ENCODE peak calls at places on chromosomes 12 and 14, in four cellular contexts. Y, V, B and D are unnamed samples.
A peak's percentile ranks its signal among the peaks of the same experiment; 100 is the strongest.

GRCh38 chr12:6699259-6699988 is 1.2 kb downstream of the PIANP start:
- DNase-seq in Y (no peak), V (peak; percentile 19), B (no peak), D (no peak)

GRCh38 chr14:69619007-69619406 is 7.6 kb downstream of the SUSD6 start:
- DNase-seq in Y (no peak), V (no peak), B (no peak), D (peak; percentile 15)

GRCh38 chr14:104262515-104263514 is 124.4 kb downstream of the KIF26A start:
- DNase-seq in B (no peak), Y (no peak), V (no peak), D (no peak)

GRCh38 chr12:14185441-14186192 is 179.9 kb upstream of the ATF7IP start:
- DNase-seq in V (peak; percentile 54), B (peak; percentile 73), Y (no peak), D (peak; percentile 59)

GRCh38 chr14:77131871-77132486 is 9.6 kb downstream of the ZDHHC22 start:
- DNase-seq in V (no peak), Y (no peak), B (no peak), D (no peak)

GRCh38 chr14:106875503-106875902 is 1349.1 kb downstream of the TMEM121 start:
- DNase-seq in V (no peak), Y (no peak), B (no peak), D (no peak)

GRCh38 chr12:95129115-95129514 is 55.7 kb upstream of the NR2C1 start:
- DNase-seq in Y (no peak), V (no peak), B (no peak), D (no peak)

GRCh38 chr12:132672678-132673077 is 14.5 kb downstream of the POLE start:
- DNase-seq in Y (no peak), B (no peak), V (no peak), D (no peak)

GRCh38 chr14:45227566-45227965 is 25.4 kb downstream of the MIS18BP1 start:
- DNase-seq in V (peak; percentile 38), Y (no peak), B (no peak), D (no peak)

GRCh38 chr14:95498622-95499353 is 17.7 kb downstream of the SYNE3 start:
- DNase-seq in Y (no peak), V (peak; percentile 82), B (no peak), D (no peak)

GRCh38 chr12:9669534-9669933 is at the start of gene CLEC2D:
- DNase-seq in V (no peak), Y (no peak), B (no peak), D (no peak)

GRCh38 chr14:63897706-63898105 is 44.9 kb downstream of the SYNE2 start:
- DNase-seq in Y (no peak), B (peak; percentile 62), V (peak; percentile 50), D (no peak)

GRCh38 chr12:19867151-19867550 is 427.9 kb downstream of the AEBP2 start:
- DNase-seq in B (no peak), V (no peak), Y (no peak), D (no peak)

GRCh38 chr12:53624956-53625355 is 1.2 kb downstream of the ATF7 start:
- DNase-seq in B (peak; percentile 26), V (peak; percentile 18), Y (no peak), D (no peak)

GRCh38 chr12:114013601-114014345 is 47.6 kb upstream of the RBM19 start:
- DNase-seq in B (peak; percentile 14), Y (no peak), V (peak; percentile 48), D (no peak)

GRCh38 chr12:102480401-102480800 is at the start of gene IGF1:
- DNase-seq in Y (no peak), V (peak; percentile 54), B (peak; percentile 66), D (no peak)

GRCh38 chr14:70905316-70905715 is 1.9 kb upstream of the PCNX1 start:
- DNase-seq in Y (no peak), B (no peak), V (peak; percentile 90), D (no peak)

GRCh38 chr14:50601405-50601804 is 41.5 kb downstream of the ATL1 start:
- DNase-seq in B (peak; percentile 27), V (no peak), Y (no peak), D (peak; percentile 52)

GRCh38 chr12:103175625-103176024 is 218.2 kb downstream of the ASCL1 start:
- DNase-seq in Y (no peak), V (no peak), B (no peak), D (no peak)

GRCh38 chr14:75323571-75323970 is 44.9 kb downstream of the FOS start:
- DNase-seq in V (peak; percentile 72), Y (no peak), B (no peak), D (peak; percentile 39)

GRCh38 chr12:47328831-47329545 is 249.2 kb upstream of the AMIGO2 start:
- DNase-seq in V (no peak), Y (no peak), B (peak; percentile 41), D (peak; percentile 72)

GRCh38 chr12:64696065-64696741 is 63.0 kb downstream of the GNS start:
- DNase-seq in Y (no peak), V (peak; percentile 52), B (peak; percentile 62), D (peak; percentile 43)

GRCh38 chr12:19284658-19285057 is 154.6 kb upstream of the AEBP2 start:
- DNase-seq in Y (no peak), V (no peak), B (no peak), D (no peak)

GRCh38 chr12:48986720-48987291 is 8.7 kb downstream of the WNT1 start:
- DNase-seq in B (no peak), Y (no peak), V (no peak), D (no peak)

GRCh38 chr14:68372363-68372762 is 420.5 kb downstream of the ZFP36L1 start:
- DNase-seq in B (no peak), V (no peak), Y (no peak), D (no peak)

GRCh38 chr14:104874110-104874531 is 9.1 kb downstream of the CEP170B start:
- DNase-seq in Y (no peak), V (no peak), B (no peak), D (no peak)

GRCh38 chr14:59481407-59482119 is 2.6 kb downstream of the L3HYPDH start:
- DNase-seq in Y (no peak), V (peak; percentile 65), B (peak; percentile 60), D (peak; percentile 49)

GRCh38 chr14:20490563-20490962 is 14.8 kb upstream of the RNASE10 start:
- DNase-seq in V (no peak), Y (no peak), B (no peak), D (no peak)

GRCh38 chr12:121709478-121709890 is 3.1 kb upstream of the TMEM120B start:
- DNase-seq in V (peak; percentile 24), B (peak; percentile 70), Y (peak; percentile 64), D (peak; percentile 85)
- TF ChIP-seq CTCF in V (no peak), B (no peak), Y (peak; percentile 14), D (peak; percentile 35)

DNA sequence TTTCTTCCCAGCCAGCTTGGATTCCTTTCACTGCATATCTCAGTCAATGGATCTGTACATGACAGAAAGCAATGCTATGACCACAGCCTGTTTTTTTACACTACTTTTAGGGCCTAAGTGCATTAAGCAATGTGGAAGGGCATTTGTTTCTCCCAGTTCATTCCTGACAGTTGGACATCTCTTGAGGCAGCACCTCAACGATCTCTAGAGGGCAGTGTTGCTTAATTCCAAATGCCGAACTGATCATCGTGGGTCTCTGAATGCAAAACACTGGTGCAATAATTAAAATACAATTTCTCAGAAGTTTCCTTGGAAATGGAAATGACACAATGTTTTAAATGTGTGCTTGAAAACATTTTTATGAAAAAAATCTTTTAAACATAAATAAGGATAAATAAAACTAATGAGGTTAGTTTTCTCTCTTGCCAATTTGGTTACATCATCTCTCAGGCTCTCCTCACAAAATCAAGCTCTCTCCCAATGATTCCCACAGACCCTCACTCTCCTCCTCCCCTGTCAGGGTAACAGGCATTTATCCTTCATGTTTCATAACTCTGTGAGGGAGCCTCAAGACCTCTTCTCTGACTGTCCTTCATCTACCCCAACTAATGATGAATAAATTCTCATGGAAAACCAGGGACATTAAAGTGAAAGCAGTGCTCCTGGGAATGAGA is 192.4 kb upstream of the SLC16A7 start:
- DNase-seq in Y (peak; percentile 22), B (peak; percentile 83), V (peak; percentile 89), D (peak; percentile 67)
- H3K4me3 ChIP-seq in Y (no peak overlapping the region), B (peak overlapping the region; percentile 24), V (peak overlapping the region; percentile 19), D (no peak overlapping the region)

DNA sequence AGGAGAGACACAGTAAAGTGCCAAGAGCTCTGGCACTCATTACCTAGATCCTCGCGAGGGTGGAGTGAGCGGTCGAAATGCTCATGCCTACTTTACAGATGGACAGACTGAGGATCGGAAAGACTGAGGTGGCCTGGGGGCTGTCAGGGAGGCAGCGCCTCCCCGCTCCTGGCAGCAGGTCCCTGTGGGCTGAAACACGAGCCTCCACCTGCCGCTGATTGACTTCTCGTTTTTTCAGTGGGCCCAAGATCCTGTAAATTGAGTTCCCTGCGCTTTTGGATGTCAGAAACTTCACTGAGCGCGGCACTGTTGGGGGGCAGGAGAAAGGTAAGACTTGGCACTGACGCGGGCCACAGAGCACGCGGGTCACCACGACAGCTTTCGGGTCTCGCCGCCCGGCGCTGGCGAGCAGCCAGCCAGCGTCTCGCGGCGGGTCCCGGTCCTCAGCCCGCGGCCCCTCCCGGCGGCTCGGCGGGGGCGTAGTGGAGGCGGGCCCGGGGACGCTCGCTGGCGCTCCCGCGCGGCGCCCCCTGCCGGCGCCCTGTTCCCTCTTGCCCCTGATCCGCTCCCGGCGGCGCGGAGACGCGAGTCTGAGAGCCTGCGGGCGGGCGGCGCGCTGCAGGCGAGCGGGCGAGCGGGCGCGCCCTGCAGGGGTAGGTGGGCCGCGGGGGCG is 550 bp upstream of the SCN8A start:
- DNase-seq in B (peak; percentile 21), V (peak; percentile 96), Y (no peak), D (peak; percentile 46)
- TF ChIP-seq CTCF in B (peak; percentile 33), V (peak; percentile 35), Y (peak; percentile 37), D (peak; percentile 14)

GRCh38 chr12:45611495-45611894 is 118.0 kb upstream of the ARID2 start:
- DNase-seq in V (no peak), Y (no peak), B (no peak), D (no peak)

GRCh38 chr12:45613306-45613705 is 116.2 kb upstream of the ARID2 start:
- DNase-seq in Y (no peak), B (peak; percentile 47), V (peak; percentile 57), D (peak; percentile 36)

GRCh38 chr12:45612044-45612794 is 117.3 kb upstream of the ARID2 start:
- DNase-seq in Y (no peak), V (peak; percentile 45), B (peak; percentile 29), D (peak; percentile 44)

GRCh38 chr12:45613855-45614254 is 115.7 kb upstream of the ARID2 start:
- DNase-seq in Y (no peak), V (no peak), B (no peak), D (no peak)

DNA sequence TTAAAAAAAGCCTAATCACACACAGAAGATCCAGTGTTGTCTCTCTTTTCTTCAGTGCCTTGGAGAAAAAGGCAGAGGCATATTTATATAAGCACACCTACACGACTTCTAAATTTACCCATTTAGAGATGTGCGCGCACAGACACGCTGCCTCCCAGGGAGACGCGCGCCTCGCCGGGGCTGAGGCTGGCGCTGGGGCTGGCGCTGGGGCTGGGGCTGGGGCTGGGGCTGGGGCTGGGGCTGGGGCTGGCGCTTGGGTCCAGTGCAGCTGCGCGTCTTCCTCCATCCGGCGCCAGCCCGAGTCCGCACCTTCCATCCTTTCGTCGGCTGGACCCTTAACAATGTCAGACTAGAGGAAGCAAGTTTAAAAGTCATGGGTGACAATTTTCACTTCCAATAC is 118.4 kb upstream of the ARID2 start:
- DNase-seq in V (peak; percentile 8), Y (no peak), B (no peak), D (no peak)
- H3K4me3 ChIP-seq in V (no peak overlapping the region), Y (no peak overlapping the region), B (peak overlapping the region; percentile 27), D (no peak overlapping the region)

DNA sequence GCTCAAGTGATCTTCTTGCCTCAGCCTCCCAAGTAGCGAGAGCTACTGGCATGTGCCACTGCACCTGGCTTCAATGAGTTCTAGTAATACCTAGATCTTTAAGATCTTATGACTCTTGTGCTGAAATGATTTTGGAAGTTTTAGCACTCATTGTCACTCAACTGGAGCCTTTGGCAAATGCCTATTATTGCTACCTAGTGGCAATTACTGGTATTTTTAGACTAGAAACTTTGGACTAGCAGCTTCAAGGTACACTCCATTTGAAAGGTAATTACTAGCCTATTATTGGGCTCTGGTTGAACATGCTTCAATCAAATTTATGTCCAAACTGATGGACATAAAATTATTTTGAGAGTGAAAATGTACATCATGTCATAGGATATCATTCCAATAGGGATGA is 80.7 kb upstream of the MUCL1 start:
- DNase-seq in B (no peak), V (no peak), Y (no peak), D (no peak)
- TF ChIP-seq CTCF in B (no peak), V (no peak), Y (no peak), D (peak; percentile 4)